ENCODE peak calls at places on chromosomes 1 and 21, in five cellular contexts. One of them, this sample, is unnamed.

GRCh38 chr21:24045775-24046215 is 1561.5 kb downstream of the MRPL39 start:
- DNase-seq in neural crest cell: peak
- DNase-seq in A549: no peak
- DNase-seq in cardiac fibroblast: peak
- DNase-seq in tibial artery: peak
- DNase-seq in this sample: no peak

GRCh38 chr21:39649526-39649925 is 36.8 kb downstream of the B3GALT5 start:
- DNase-seq in neural crest cell: no peak
- DNase-seq in A549: no peak
- DNase-seq in cardiac fibroblast: no peak
- DNase-seq in tibial artery: no peak
- DNase-seq in this sample: no peak

GRCh38 chr1:168116327-168116799 is 20.4 kb downstream of the GPR161 start:
- DNase-seq in neural crest cell: no peak
- DNase-seq in A549: no peak
- DNase-seq in cardiac fibroblast: no peak
- DNase-seq in tibial artery: no peak
- DNase-seq in this sample: no peak

GRCh38 chr1:150513275-150513885 is 2.2 kb upstream of the FALEC start:
- DNase-seq in neural crest cell: no peak
- DNase-seq in A549: no peak
- DNase-seq in cardiac fibroblast: no peak
- DNase-seq in tibial artery: no peak
- DNase-seq in this sample: no peak

GRCh38 chr1:26907071-26907922 is 6.5 kb downstream of the NR0B2 start:
- DNase-seq in neural crest cell: no peak
- DNase-seq in A549: peak
- DNase-seq in cardiac fibroblast: peak
- DNase-seq in tibial artery: no peak
- DNase-seq in this sample: no peak

GRCh38 chr1:151314137-151314875 is 12.9 kb downstream of the PI4KB start:
- DNase-seq in neural crest cell: no peak
- DNase-seq in A549: peak
- DNase-seq in cardiac fibroblast: peak
- DNase-seq in tibial artery: peak
- DNase-seq in this sample: no peak

GRCh38 chr21:40768056-40768455 is 78.9 kb downstream of the DSCAM start:
- DNase-seq in neural crest cell: no peak
- DNase-seq in A549: no peak
- DNase-seq in cardiac fibroblast: no peak
- DNase-seq in tibial artery: no peak
- DNase-seq in this sample: no peak

GRCh38 chr1:229694053-229694693 is 68.1 kb downstream of the URB2 start:
- DNase-seq in neural crest cell: no peak
- DNase-seq in A549: no peak
- DNase-seq in cardiac fibroblast: peak
- DNase-seq in tibial artery: peak
- DNase-seq in this sample: no peak

GRCh38 chr1:225735252-225736149 is 42.1 kb upstream of the SRP9 start:
- DNase-seq in neural crest cell: no peak
- DNase-seq in A549: peak
- DNase-seq in cardiac fibroblast: peak
- DNase-seq in tibial artery: peak
- DNase-seq in this sample: no peak

GRCh38 chr1:230809205-230809990 is 58.9 kb downstream of the C1orf198 start:
- DNase-seq in neural crest cell: no peak
- DNase-seq in A549: no peak
- DNase-seq in cardiac fibroblast: no peak
- DNase-seq in tibial artery: no peak
- DNase-seq in this sample: no peak

DNA sequence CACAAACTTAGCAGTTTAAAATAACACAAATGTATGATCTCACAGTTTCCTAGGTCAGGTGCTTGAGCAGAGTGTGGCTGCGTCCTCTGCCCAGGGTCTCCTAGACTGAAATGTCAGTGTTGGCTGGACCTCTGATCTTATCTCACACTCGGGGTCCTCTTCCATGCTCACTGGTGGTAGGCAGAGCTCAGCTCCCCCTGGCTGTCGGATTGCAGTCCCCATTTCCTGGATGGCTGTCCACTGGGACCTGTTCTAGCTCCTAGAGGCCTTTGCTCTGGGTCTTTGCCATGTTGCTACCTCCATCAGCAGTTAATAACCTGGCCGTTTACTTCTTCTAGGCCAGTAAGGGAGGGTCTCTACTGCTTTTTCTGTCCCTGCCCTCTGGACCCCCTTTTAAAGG is 107.5 kb downstream of the PCNX2 start:
- DNase-seq in neural crest cell: no peak
- DNase-seq in A549: no peak
- DNase-seq in cardiac fibroblast: no peak
- DNase-seq in tibial artery: no peak
- DNase-seq in this sample: no peak
- TF ChIP-seq CTCF in neural crest cell: no peak
- TF ChIP-seq CTCF in A549: no peak
- TF ChIP-seq CTCF in cardiac fibroblast: no peak
- TF ChIP-seq CTCF in tibial artery: no peak
- TF ChIP-seq CTCF in this sample: no peak

DNA sequence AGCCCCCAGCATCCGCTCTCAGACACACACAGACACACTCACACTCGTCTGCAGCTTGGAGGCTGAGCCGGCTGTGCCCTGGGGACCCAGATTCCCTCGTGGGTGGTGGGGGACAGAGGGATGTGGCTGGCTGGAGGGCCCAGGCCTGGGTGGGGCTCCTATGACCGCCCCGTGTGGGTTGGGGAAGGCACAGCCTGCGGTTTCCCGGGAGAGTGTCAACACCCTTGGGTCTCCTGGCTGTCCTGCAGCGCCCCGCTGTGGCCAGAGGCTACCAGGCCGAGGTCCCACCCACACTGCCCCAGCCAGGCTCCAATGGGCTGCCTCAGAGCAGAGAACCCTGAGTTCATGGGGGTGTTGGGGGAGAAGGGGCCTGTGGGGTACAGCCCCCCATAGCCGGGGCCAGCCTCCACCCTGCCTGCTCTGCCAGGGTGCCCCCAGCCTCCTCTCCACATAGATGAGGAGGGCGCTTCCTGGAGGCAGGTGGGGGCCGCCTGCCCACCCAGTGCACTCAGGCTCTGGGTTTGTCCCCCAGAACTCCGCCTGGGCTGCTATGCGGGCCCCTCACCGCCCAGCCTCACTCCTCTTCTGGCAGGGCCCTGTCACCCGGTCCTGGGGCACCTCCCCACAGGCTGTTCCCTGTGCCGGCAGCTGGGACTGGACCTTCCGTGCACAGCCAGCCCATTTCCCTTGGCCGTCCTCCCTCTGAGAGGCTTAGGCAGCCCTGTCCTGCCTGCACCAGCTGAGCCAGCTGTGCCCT is at the start of gene TTC34:
- DNase-seq in neural crest cell: no peak
- DNase-seq in A549: peak
- DNase-seq in cardiac fibroblast: no peak
- DNase-seq in tibial artery: no peak
- DNase-seq in this sample: peak
- TF ChIP-seq CTCF in neural crest cell: no peak
- TF ChIP-seq CTCF in A549: peak
- TF ChIP-seq CTCF in cardiac fibroblast: no peak
- TF ChIP-seq CTCF in tibial artery: no peak
- TF ChIP-seq CTCF in this sample: peak

DNA sequence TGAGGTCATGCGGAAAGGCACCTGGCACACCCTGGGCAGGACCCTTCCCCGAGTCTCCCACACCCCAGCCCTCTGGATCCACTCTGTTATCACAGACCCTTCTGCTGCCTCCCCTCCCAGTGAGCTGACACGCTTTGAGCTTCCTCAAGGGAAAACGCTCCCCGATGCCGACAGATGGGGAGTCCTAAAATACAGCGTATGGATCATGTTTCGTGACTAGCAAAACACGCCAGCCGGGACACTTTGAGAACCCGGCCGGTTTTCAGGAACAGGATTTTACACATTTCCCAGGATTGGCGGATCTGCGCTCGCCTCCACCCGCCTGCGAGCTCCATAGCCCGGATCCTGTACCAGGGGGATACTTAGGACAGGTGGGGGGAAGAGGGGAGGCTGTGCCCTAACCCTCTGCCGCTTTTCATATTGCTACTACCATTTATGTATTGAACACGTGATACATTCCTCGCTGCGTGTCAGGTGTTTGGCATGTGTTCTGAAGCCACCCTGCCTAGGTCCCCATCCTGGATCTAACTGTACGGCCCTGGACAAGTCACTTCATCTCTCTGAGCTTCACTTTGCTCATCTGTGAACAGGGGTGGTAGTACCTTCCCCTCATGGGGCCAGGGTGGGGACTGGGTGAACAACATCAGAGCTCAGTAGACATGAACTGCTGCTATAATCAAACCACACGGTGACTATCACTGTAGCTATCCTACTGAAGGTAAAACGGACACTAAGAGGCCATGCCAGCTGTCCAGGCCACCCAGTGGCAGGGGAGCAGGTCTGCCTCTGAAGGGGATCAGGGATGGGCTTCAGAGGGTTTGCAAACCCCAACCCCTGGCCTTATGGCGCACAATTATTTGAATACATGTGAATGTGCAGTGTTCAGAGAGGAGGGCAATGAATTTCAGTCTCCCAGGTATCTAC is 63.2 kb downstream of the SSBP3 start:
- DNase-seq in neural crest cell: no peak
- DNase-seq in A549: no peak
- DNase-seq in cardiac fibroblast: no peak
- DNase-seq in tibial artery: no peak
- DNase-seq in this sample: no peak
- TF ChIP-seq CTCF in neural crest cell: no peak
- TF ChIP-seq CTCF in A549: no peak
- TF ChIP-seq CTCF in cardiac fibroblast: no peak
- TF ChIP-seq CTCF in tibial artery: no peak
- TF ChIP-seq CTCF in this sample: no peak

GRCh38 chr21:29335720-29336119 is 37.0 kb downstream of the BACH1 start:
- DNase-seq in neural crest cell: no peak
- DNase-seq in A549: no peak
- DNase-seq in cardiac fibroblast: peak
- DNase-seq in tibial artery: no peak
- DNase-seq in this sample: no peak
- TF ChIP-seq CTCF in neural crest cell: no peak
- TF ChIP-seq CTCF in A549: no peak
- TF ChIP-seq CTCF in cardiac fibroblast: no peak
- TF ChIP-seq CTCF in tibial artery: no peak
- TF ChIP-seq CTCF in this sample: peak

DNA sequence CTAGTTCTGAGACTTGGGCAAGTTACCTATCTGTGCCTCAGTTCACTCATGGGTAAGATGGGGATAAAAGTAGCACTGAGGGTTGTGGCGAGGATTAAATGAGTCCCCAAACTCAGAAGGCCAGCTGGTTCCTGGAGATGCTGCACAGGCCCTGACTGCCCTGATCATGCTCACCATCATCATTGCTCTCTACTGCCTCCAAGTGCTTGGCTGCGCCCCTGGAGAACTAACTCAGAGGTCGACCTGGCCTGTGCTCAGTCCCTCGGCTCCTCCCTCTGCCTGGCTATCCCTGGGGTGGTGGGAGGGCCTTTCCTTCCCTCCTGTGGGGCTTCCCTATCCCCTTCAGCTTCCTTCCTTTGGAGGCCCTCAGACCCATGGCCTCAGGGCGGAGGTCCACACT is 5.6 kb downstream of the SLC5A9 start:
- DNase-seq in neural crest cell: no peak
- DNase-seq in A549: no peak
- DNase-seq in cardiac fibroblast: no peak
- DNase-seq in tibial artery: no peak
- DNase-seq in this sample: no peak
- TF ChIP-seq CTCF in neural crest cell: peak
- TF ChIP-seq CTCF in A549: no peak
- TF ChIP-seq CTCF in cardiac fibroblast: no peak
- TF ChIP-seq CTCF in tibial artery: no peak
- TF ChIP-seq CTCF in this sample: peak

GRCh38 chr1:45011837-45012638 is at the start of gene UROD:
- DNase-seq in neural crest cell: peak
- DNase-seq in A549: peak
- DNase-seq in cardiac fibroblast: peak
- DNase-seq in tibial artery: peak
- DNase-seq in this sample: peak
- TF ChIP-seq CTCF in neural crest cell: no peak
- TF ChIP-seq CTCF in A549: no peak
- TF ChIP-seq CTCF in cardiac fibroblast: no peak
- TF ChIP-seq CTCF in tibial artery: no peak
- TF ChIP-seq CTCF in this sample: no peak